ENCODE peak calls at places on chromosomes 4 and X, in four cellular contexts. Y is GM12878, A is ovary, Q is upper lobe of left lung. G is an unnamed sample.

GRCh38 chrX:96563663-96564062 is 121.0 kb upstream of the DIAPH2 start:
- DNase-seq in Y (no peak), A (peak), Q (no peak), G (no peak)

GRCh38 chrX:46961574-46962279 is 49.5 kb downstream of the JADE3 start:
- DNase-seq in Y (no peak), A (no peak), Q (no peak), G (no peak)

GRCh38 chr4:92303621-92304027 is at the start of gene GRID2:
- DNase-seq in Y (no peak), A (peak), Q (no peak), G (no peak)

GRCh38 chrX:22063284-22063683 is 31.2 kb downstream of the PHEX start:
- DNase-seq in Y (peak), A (no peak), Q (no peak), G (no peak)

GRCh38 chrX:108224727-108225455 is 133.3 kb downstream of the ATG4A start:
- DNase-seq in Y (peak), A (no peak), Q (no peak), G (no peak)

GRCh38 chr4:115145393-115146160 is 32.2 kb upstream of the NDST4 start:
- DNase-seq in Y (no peak), A (no peak), Q (no peak), G (no peak)

GRCh38 chr4:106647451-106647850 is 278.9 kb upstream of the GIMD1 start:
- DNase-seq in Y (no peak), A (no peak), Q (no peak), G (no peak)

GRCh38 chr4:21901831-21902230 is 46.7 kb downstream of the KCNIP4 start:
- DNase-seq in Y (no peak), A (no peak), Q (no peak), G (no peak)

GRCh38 chrX:3807906-3808305 is 94.5 kb upstream of the PRKX start:
- DNase-seq in Y (no peak), A (no peak), Q (no peak), G (no peak)

GRCh38 chr4:176919631-176920030 is 126.9 kb upstream of the VEGFC start:
- DNase-seq in Y (no peak), A (no peak), Q (no peak), G (no peak)

GRCh38 chr4:128525939-128526630 is 238.5 kb upstream of the PGRMC2 start:
- DNase-seq in Y (no peak), A (no peak), Q (no peak), G (no peak)

GRCh38 chr4:166902941-166903340 is 331.4 kb downstream of the SPOCK3 start:
- DNase-seq in Y (no peak), A (no peak), Q (no peak), G (no peak)

GRCh38 chrX:138001219-138001618 is 435.3 kb downstream of the ZIC3 start:
- DNase-seq in Y (no peak), A (no peak), Q (no peak), G (no peak)

GRCh38 chr4:86401826-86402225 is 42.0 kb upstream of the MAPK10 start:
- DNase-seq in Y (no peak), A (no peak), Q (no peak), G (no peak)

GRCh38 chr4:139767168-139767567 is 101.5 kb downstream of the MGST2 start:
- DNase-seq in Y (no peak), A (no peak), Q (no peak), G (no peak)

GRCh38 chr4:30094866-30095265 is 625.3 kb upstream of the PCDH7 start:
- DNase-seq in Y (no peak), A (no peak), Q (no peak), G (no peak)

GRCh38 chr4:13627185-13627605 is 330 bp downstream of the BOD1L1 start:
- DNase-seq in Y (no peak), A (no peak), Q (peak), G (peak)

GRCh38 chr4:112518675-112519074 is 2.7 kb upstream of the NEUROG2 start:
- DNase-seq in Y (no peak), A (no peak), Q (no peak), G (no peak)

GRCh38 chr4:142314686-142315085 is 531.4 kb downstream of the INPP4B start:
- DNase-seq in Y (no peak), A (no peak), Q (peak), G (no peak)

GRCh38 chrX:11180571-11180970 is 69.4 kb downstream of the HCCS start:
- DNase-seq in Y (no peak), A (no peak), Q (no peak), G (no peak)

GRCh38 chr4:122652379-122652778 is 31.5 kb upstream of the IL21 start:
- DNase-seq in Y (no peak), A (peak), Q (peak), G (no peak)

GRCh38 chr4:17771284-17771908 is 10.0 kb downstream of the FAM184B start:
- DNase-seq in Y (no peak), A (no peak), Q (peak), G (no peak)

GRCh38 chrX:75096331-75096730 is 59.8 kb downstream of the ABCB7 start:
- DNase-seq in Y (no peak), A (no peak), Q (no peak), G (no peak)

GRCh38 chr4:130395871-130396270 is 1299.9 kb downstream of the C4orf33 start:
- DNase-seq in Y (no peak), A (no peak), Q (no peak), G (no peak)

GRCh38 chr4:147809171-147809570 is 77.3 kb downstream of the ARHGAP10 start:
- DNase-seq in Y (no peak), A (no peak), Q (no peak), G (no peak)

GRCh38 chrX:41086627-41086932 is 1.3 kb downstream of the USP9X start:
- DNase-seq in Y (no peak), A (no peak), Q (no peak), G (no peak)

GRCh38 chrX:40952855-40953254 is 132.4 kb upstream of the USP9X start:
- DNase-seq in Y (peak), A (no peak), Q (no peak), G (no peak)

GRCh38 chr4:83089759-83090158 is 24.8 kb downstream of the PLAC8 start:
- DNase-seq in Y (no peak), A (no peak), Q (no peak), G (no peak)

GRCh38 chr4:127604949-127605709 is 27.6 kb upstream of the INTU start:
- DNase-seq in Y (no peak), A (no peak), Q (no peak), G (no peak)

GRCh38 chrX:20711366-20711765 is 444.7 kb upstream of the RPS6KA3 start:
- DNase-seq in Y (no peak), A (no peak), Q (no peak), G (no peak)

GRCh38 chrX:22392176-22392814 is 119.6 kb downstream of the CBLL2 start:
- DNase-seq in Y (no peak), A (no peak), Q (no peak), G (no peak)

GRCh38 chrX:153802513-153803045 is 8.1 kb downstream of the SSR4 start:
- DNase-seq in Y (no peak), A (no peak), Q (no peak), G (no peak)

GRCh38 chrX:47958943-47959342 is 44.8 kb downstream of the ZNF182 start:
- DNase-seq in Y (no peak), A (no peak), Q (no peak), G (no peak)

GRCh38 chr4:36292551-36293188 is 11.3 kb downstream of the DTHD1 start:
- DNase-seq in Y (no peak), A (no peak), Q (no peak), G (no peak)

GRCh38 chr4:82900016-82900334 is 560 bp upstream of the THAP9 start:
- DNase-seq in Y (peak), A (no peak), Q (no peak), G (peak)

GRCh38 chrX:102712967-102713677 is 874 bp downstream of the GPRASP2 start:
- DNase-seq in Y (no peak), A (peak), Q (peak), G (peak)

GRCh38 chr4:77332696-77333270 is 175.8 kb downstream of the CCNG2 start:
- DNase-seq in Y (no peak), A (no peak), Q (no peak), G (no peak)
- TF ChIP-seq EP300 in Y (no peak), A (no peak), Q (no peak), G (no peak)

GRCh38 chrX:73851014-73852009 is 288.3 kb downstream of the CHIC1 start:
- DNase-seq in Y (peak), A (peak), Q (peak), G (peak)
- H3K27ac ChIP-seq in Y (peak), A (peak), Q (no peak), G (no peak)

DNA sequence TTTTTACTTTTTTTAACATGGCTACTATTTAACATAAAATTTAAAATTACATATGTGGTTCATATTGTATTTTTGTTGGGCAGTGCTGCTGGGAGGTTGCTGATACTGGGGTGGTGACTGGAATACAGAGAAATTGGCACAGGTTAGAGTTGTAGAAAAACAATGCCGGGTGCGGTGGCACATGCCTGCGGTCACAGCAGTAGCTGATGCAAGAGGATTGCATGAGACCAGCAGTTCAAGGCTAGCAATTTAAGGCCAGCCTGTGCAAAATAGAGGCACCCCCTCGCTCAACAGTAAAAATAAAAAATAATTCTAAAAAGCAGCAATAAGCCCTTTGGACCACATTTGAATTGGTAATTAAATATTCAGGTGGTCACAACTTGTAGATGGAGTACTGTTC is 11.8 kb upstream of the CPE start:
- DNase-seq in Y (no peak), A (no peak), Q (no peak), G (no peak)
- TF ChIP-seq EP300 in Y (no peak), A (no peak), Q (no peak), G (no peak)

GRCh38 chrX:12977761-12978204 is 2.9 kb downstream of the TMSB4X start:
- DNase-seq in Y (no peak), A (no peak), Q (no peak), G (no peak)
- H3K27ac ChIP-seq in Y (peak), A (peak), Q (peak), G (peak)

GRCh38 chr4:38692421-38692820 is 28.4 kb downstream of the KLF3 start:
- DNase-seq in Y (no peak), A (no peak), Q (no peak), G (no peak)

GRCh38 chr4:38688676-38689355 is 24.8 kb downstream of the KLF3 start:
- DNase-seq in Y (no peak), A (no peak), Q (no peak), G (no peak)

GRCh38 chr4:38693531-38693930 is 29.5 kb downstream of the KLF3 start:
- DNase-seq in Y (no peak), A (no peak), Q (no peak), G (no peak)

GRCh38 chr4:38694330-38694729 is 30.3 kb downstream of the KLF3 start:
- DNase-seq in Y (no peak), A (no peak), Q (no peak), G (no peak)

GRCh38 chr4:38691251-38692008 is 27.4 kb downstream of the KLF3 start:
- DNase-seq in Y (no peak), A (no peak), Q (no peak), G (peak)
- TF ChIP-seq EP300 in Y (no peak), A (no peak), Q (no peak), G (peak)